ENCODE peak calls at places on chromosomes 6 and 20, in six cellular contexts. D, H, O, T, S and V are unnamed samples. For H3K27me3, the result is how much of the 10 kb centered on the place peaks cover.

GRCh38 chr20:47680804-47681529 is 104.3 kb downstream of the SULF2 start:
- DNase-seq in D (no peak), H (no peak), O (no peak), T (no peak), S (no peak), V (no peak)

GRCh38 chr6:144406796-144407195 is 121.7 kb downstream of the UTRN start:
- DNase-seq in D (no peak), H (no peak), O (no peak), T (no peak), S (no peak), V (no peak)

GRCh38 chr20:23187759-23188158 is 101.6 kb upstream of the CD93 start:
- DNase-seq in D (no peak), H (peak), O (no peak), T (peak), S (no peak), V (peak)

GRCh38 chr6:83867527-83868161 is 8.2 kb downstream of the CYB5R4 start:
- DNase-seq in D (peak), H (no peak), O (no peak), T (peak), S (peak), V (no peak)

GRCh38 chr6:125791151-125791819 is 525 bp downstream of the NCOA7 start:
- DNase-seq in D (no peak), H (peak), O (peak), T (no peak), S (no peak), V (no peak)

GRCh38 chr6:148147431-148147830 is 195.2 kb upstream of the SASH1 start:
- DNase-seq in D (no peak), H (no peak), O (no peak), T (no peak), S (no peak), V (no peak)

GRCh38 chr6:107612762-107613415 is 123.0 kb downstream of the SOBP start:
- DNase-seq in D (no peak), H (no peak), O (peak), T (no peak), S (no peak), V (no peak)

GRCh38 chr6:40477246-40478126 is 109.7 kb downstream of the LRFN2 start:
- DNase-seq in D (no peak), H (no peak), O (no peak), T (no peak), S (no peak), V (no peak)

GRCh38 chr20:50115041-50115512 is 2.1 kb upstream of the UBE2V1 start:
- DNase-seq in D (no peak), H (no peak), O (no peak), T (no peak), S (no peak), V (no peak)

GRCh38 chr20:59253325-59253724 is 47.1 kb upstream of the EDN3 start:
- DNase-seq in D (no peak), H (no peak), O (no peak), T (no peak), S (no peak), V (no peak)

GRCh38 chr6:28215425-28215824 is 9.7 kb upstream of the ZSCAN9 start:
- DNase-seq in D (no peak), H (no peak), O (no peak), T (no peak), S (no peak), V (no peak)

GRCh38 chr20:50759678-50760077 is 28.3 kb downstream of the PARD6B start:
- DNase-seq in D (no peak), H (no peak), O (no peak), T (no peak), S (no peak), V (no peak)

GRCh38 chr6:158648682-158649131 is 1.1 kb upstream of the SYTL3 start:
- DNase-seq in D (no peak), H (no peak), O (no peak), T (no peak), S (no peak), V (no peak)

GRCh38 chr6:158645064-158646022 is 800 bp upstream of the DYNLT1 start:
- DNase-seq in D (no peak), H (no peak), O (peak), T (no peak), S (no peak), V (no peak)

GRCh38 chr6:158646023-158646888 is 1.7 kb upstream of the DYNLT1 start:
- DNase-seq in D (no peak), H (no peak), O (peak), T (no peak), S (no peak), V (no peak)

GRCh38 chr6:158647501-158647900 is 2.4 kb upstream of the SYTL3 start:
- DNase-seq in D (no peak), H (no peak), O (no peak), T (no peak), S (no peak), V (no peak)

GRCh38 chr6:158649289-158650143 is at the start of gene SYTL3:
- DNase-seq in D (peak), H (no peak), O (peak), T (no peak), S (no peak), V (no peak)
- TF ChIP-seq POLR2A in D (peak), H (peak), O (no peak), T (no peak), S (peak), V (peak)

GRCh38 chr6:4920914-4921410 is 82.9 kb downstream of the RPP40 start:
- DNase-seq in D (no peak), H (no peak), O (no peak), T (no peak), S (no peak), V (no peak)

GRCh38 chr6:4925580-4925979 is 78.3 kb downstream of the RPP40 start:
- DNase-seq in D (no peak), H (no peak), O (no peak), T (no peak), S (no peak), V (no peak)

GRCh38 chr6:4916954-4917561 is 86.8 kb downstream of the RPP40 start:
- DNase-seq in D (no peak), H (no peak), O (no peak), T (no peak), S (no peak), V (no peak)

GRCh38 chr6:4924872-4925271 is 79.0 kb downstream of the RPP40 start:
- DNase-seq in D (no peak), H (no peak), O (no peak), T (no peak), S (no peak), V (no peak)

DNA sequence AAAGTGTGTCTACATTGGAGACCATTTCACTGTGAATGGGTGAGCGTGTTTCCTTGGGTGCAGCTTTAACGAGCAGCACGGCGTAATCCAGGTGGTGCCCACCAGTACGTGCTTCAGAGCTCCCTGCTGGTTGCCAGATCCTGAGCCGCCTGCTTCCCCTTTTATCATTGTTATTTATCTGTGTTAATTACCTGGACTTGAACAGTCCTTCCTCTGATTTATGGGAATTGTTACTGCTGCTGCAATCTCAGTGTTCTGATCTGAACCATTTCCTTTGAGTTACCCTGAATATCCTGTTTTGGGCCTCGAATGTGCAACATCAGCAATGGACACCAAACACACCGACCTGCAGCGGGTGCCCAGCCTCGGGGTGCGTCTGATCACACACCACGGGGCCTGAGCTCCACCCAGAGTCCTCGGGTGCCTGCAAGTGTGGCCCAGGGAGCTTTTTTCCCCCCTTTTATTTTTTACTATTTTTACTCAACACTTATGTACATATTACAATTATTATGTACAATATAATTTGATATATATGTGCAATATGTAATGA is 81.3 kb downstream of the RPP40 start:
- DNase-seq in D (no peak), H (no peak), O (no peak), T (no peak), S (no peak), V (no peak)
- H3K27me3 ChIP-seq in D (under half), H (under half), O (under half), T (under half), S (under half), V (under half)

GRCh38 chr6:104321301-104321700 is 538.4 kb downstream of the HACE1 start:
- DNase-seq in D (no peak), H (no peak), O (no peak), T (no peak), S (no peak), V (no peak)

GRCh38 chr6:104322849-104323248 is 536.9 kb downstream of the HACE1 start:
- DNase-seq in D (no peak), H (no peak), O (no peak), T (no peak), S (no peak), V (no peak)

GRCh38 chr6:104324305-104324704 is 535.4 kb downstream of the HACE1 start:
- DNase-seq in D (no peak), H (no peak), O (no peak), T (no peak), S (no peak), V (no peak)

GRCh38 chr6:104326173-104327001 is 533.3 kb downstream of the HACE1 start:
- DNase-seq in D (no peak), H (no peak), O (no peak), T (no peak), S (no peak), V (no peak)

GRCh38 chr6:104325341-104326172 is 534.2 kb downstream of the HACE1 start:
- DNase-seq in D (no peak), H (no peak), O (no peak), T (no peak), S (no peak), V (no peak)
- TF ChIP-seq POLR2A in D (no peak), H (no peak), O (no peak), T (no peak), S (no peak), V (no peak)

GRCh38 chr20:44810391-44811149 is at the start of gene RIMS4:
- DNase-seq in D (no peak), H (no peak), O (no peak), T (no peak), S (no peak), V (no peak)
- H3K27me3 ChIP-seq in D (under half), H (under half), O (under half), T (under half), S (under half), V (under half)

DNA sequence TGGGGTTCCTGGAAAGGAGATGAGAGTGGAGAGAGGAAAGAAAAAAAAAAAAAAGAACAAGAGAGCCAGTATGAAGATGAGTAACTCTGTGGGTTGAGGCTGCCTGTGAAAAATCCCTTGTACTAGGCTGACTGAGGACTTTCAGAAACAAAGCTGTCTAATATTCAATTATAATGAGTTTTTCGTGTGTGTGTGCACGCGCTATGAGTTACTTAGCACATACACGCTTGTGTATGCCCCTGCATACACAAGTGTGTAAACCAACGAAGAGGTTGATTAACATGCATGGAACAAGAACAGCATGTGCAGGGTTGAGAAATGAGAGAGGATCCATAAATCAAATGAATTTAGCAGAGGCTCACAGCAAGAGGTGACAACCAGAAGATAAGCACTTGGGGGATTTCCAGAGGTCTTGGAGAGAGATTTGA is 4.8 kb upstream of the RBPJL start:
- DNase-seq in D (no peak), H (no peak), O (no peak), T (no peak), S (no peak), V (no peak)
- TF ChIP-seq POLR2A in D (no peak), H (no peak), O (no peak), T (no peak), S (no peak), V (no peak)

GRCh38 chr20:64095927-64096326 is 11.4 kb downstream of the NPBWR2 start:
- DNase-seq in D (no peak), H (no peak), O (no peak), T (no peak), S (no peak), V (no peak)
- H3K27me3 ChIP-seq in D (under half), H (under half), O (under half), T (under half), S (under half), V (under half)

DNA sequence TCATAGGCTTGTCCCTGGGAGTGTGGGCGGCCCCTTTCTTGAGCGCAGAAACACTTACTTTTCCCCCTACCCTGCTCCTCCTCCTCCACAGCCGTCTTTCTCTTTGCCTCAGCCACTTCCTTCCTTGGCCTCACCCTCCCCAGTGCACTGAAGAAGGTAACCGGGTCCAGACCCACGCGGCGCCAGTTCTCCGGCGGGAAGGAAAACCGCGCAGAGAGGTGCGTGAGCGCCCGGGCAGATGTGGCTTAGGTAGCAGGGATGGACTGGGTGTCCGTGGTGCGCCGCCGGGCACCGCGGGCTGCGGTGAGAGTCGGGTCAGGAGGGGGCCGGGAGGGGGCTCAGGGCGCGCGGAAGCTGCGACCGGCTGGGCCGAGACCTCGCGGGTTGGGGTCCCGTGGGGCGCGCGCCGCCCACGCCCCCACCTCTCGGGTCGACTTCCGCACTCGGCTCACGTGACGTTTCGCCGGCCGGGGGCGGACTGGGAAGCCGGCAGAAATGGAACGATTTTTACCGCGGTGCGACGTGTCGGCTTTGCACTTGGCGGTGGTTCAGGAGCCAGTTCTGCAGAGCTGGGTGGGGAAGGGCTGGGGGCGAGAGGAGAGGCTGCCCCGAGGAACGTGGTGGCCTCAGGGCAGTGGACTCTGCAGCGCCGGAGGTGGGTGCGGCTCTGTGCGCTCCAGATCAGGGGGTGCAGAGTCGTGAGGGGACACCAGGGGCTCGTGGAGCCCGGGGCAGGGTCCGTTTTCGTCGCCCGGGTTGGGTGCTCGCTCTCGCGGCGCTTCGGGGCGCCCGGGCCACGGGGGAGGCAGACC is at the start of gene ABRACL:
- DNase-seq in D (peak), H (peak), O (peak), T (peak), S (peak), V (peak)
- TF ChIP-seq POLR2A in D (peak), H (no peak), O (no peak), T (no peak), S (peak), V (no peak)